ENCODE peak calls at places on chromosomes 11 and 22, in six cellular contexts. R, X, I, O, S and A are unnamed samples.

GRCh38 chr11:20671856-20672546 is 2.6 kb downstream of the NELL1 start:
- DNase-seq in R (no peak), X (no peak), I (no peak), O (no peak), S (no peak), A (no peak)

GRCh38 chr22:49962751-49963646 is 2.4 kb downstream of the PIM3 start:
- DNase-seq in R (peak; percentile 41), X (no peak), I (no peak), O (peak; percentile 61), S (no peak), A (no peak)

GRCh38 chr11:80846979-80847378 is 1406.1 kb upstream of the TENM4 start:
- DNase-seq in R (no peak), X (no peak), I (no peak), O (no peak), S (no peak), A (no peak)

GRCh38 chr11:65953471-65953870 is 8.1 kb upstream of the SART1 start:
- DNase-seq in R (no peak), X (no peak), I (no peak), O (no peak), S (no peak), A (no peak)

GRCh38 chr11:22432331-22433065 is 94.3 kb downstream of the SLC17A6 start:
- DNase-seq in R (peak; percentile 27), X (no peak), I (peak; percentile 40), O (peak; percentile 40), S (no peak), A (no peak)

GRCh38 chr11:13595166-13595565 is 73.3 kb upstream of the FAR1 start:
- DNase-seq in R (no peak), X (no peak), I (no peak), O (no peak), S (peak; percentile 91), A (peak; percentile 38)

GRCh38 chr11:97574976-97575665 is 1185.3 kb downstream of the JRKL start:
- DNase-seq in R (no peak), X (no peak), I (no peak), O (no peak), S (no peak), A (no peak)

GRCh38 chr11:39569784-39570183 is 1889.7 kb downstream of the LRRC4C start:
- DNase-seq in R (no peak), X (no peak), I (no peak), O (no peak), S (no peak), A (no peak)

GRCh38 chr11:120304526-120304925 is 20.6 kb upstream of the TLCD5 start:
- DNase-seq in R (no peak), X (no peak), I (no peak), O (no peak), S (peak; percentile 43), A (peak; percentile 44)

GRCh38 chr22:48925450-48925849 is 902.2 kb downstream of the BRD1 start:
- DNase-seq in R (no peak), X (no peak), I (no peak), O (no peak), S (no peak), A (no peak)

GRCh38 chr11:69005631-69006368 is 7.2 kb downstream of the MRGPRF start:
- DNase-seq in R (no peak), X (no peak), I (no peak), O (no peak), S (no peak), A (no peak)

GRCh38 chr11:57477507-57478189 is 17.3 kb downstream of the RTN4RL2 start:
- DNase-seq in R (no peak), X (no peak), I (no peak), O (no peak), S (no peak), A (no peak)

GRCh38 chr22:20015971-20016733 is 471 bp downstream of the ARVCF start:
- DNase-seq in R (no peak), X (peak; percentile 31), I (no peak), O (peak; percentile 62), S (peak; percentile 22), A (no peak)

GRCh38 chr11:116782728-116783127 is 5.1 kb downstream of the ZPR1 start:
- DNase-seq in R (no peak), X (no peak), I (no peak), O (no peak), S (peak; percentile 68), A (peak; percentile 57)

GRCh38 chr11:60950933-60951610 is 904 bp downstream of the SLC15A3 start:
- DNase-seq in R (peak; percentile 54), X (no peak), I (no peak), O (peak; percentile 60), S (peak; percentile 26), A (no peak)

GRCh38 chr11:119551726-119552510 is 128.9 kb upstream of the THY1 start:
- DNase-seq in R (no peak), X (no peak), I (no peak), O (no peak), S (peak; percentile 61), A (no peak)

GRCh38 chr22:33271390-33272161 is 213.4 kb upstream of the SYN3 start:
- DNase-seq in R (peak; percentile 72), X (no peak), I (no peak), O (no peak), S (no peak), A (no peak)

GRCh38 chr11:28176231-28176853 is 68.2 kb downstream of the METTL15 start:
- DNase-seq in R (no peak), X (no peak), I (no peak), O (no peak), S (peak; percentile 72), A (no peak)

GRCh38 chr22:47177334-47177815 is 414.9 kb downstream of the TBC1D22A start:
- DNase-seq in R (peak; percentile 12), X (no peak), I (no peak), O (no peak), S (no peak), A (no peak)

GRCh38 chr11:12235945-12236743 is 125.8 kb downstream of the MICAL2 start:
- DNase-seq in R (peak; percentile 64), X (no peak), I (no peak), O (no peak), S (peak; percentile 73), A (peak; percentile 49)

GRCh38 chr22:29799217-29799680 is 32.1 kb downstream of the UQCR10 start:
- DNase-seq in R (peak; percentile 93), X (no peak), I (no peak), O (no peak), S (peak; percentile 99), A (peak; percentile 96)

GRCh38 chr11:67507242-67507890 is 596 bp downstream of the CDK2AP2 start:
- DNase-seq in R (peak; percentile 34), X (no peak), I (no peak), O (no peak), S (peak; percentile 77), A (peak; percentile 32)

GRCh38 chr11:64633555-64634159 is 42.6 kb downstream of the SLC22A12 start:
- DNase-seq in R (no peak), X (no peak), I (no peak), O (no peak), S (no peak), A (no peak)

GRCh38 chr11:78039919-78040671 is 17.0 kb upstream of the KCTD14 start:
- DNase-seq in R (peak; percentile 62), X (no peak), I (no peak), O (peak; percentile 32), S (peak; percentile 95), A (peak; percentile 87)

GRCh38 chr11:78931891-78932290 is 357.2 kb upstream of the NARS2 start:
- DNase-seq in R (no peak), X (no peak), I (no peak), O (no peak), S (no peak), A (no peak)

GRCh38 chr11:123543796-123544195 is 110.6 kb downstream of the SCN3B start:
- DNase-seq in R (no peak), X (no peak), I (no peak), O (no peak), S (peak; percentile 81), A (peak; percentile 49)

GRCh38 chr11:120115272-120116000 is 22.5 kb downstream of the TRIM29 start:
- DNase-seq in R (no peak), X (no peak), I (no peak), O (no peak), S (no peak), A (no peak)

GRCh38 chr22:48641906-48642475 is 1185.7 kb downstream of the BRD1 start:
- DNase-seq in R (no peak), X (no peak), I (no peak), O (no peak), S (no peak), A (no peak)

GRCh38 chr22:49208768-49209252 is 618.9 kb downstream of the BRD1 start:
- DNase-seq in R (peak; percentile 9), X (peak; percentile 56), I (no peak), O (peak; percentile 85), S (no peak), A (no peak)

GRCh38 chr11:126424471-126425039 is 69.1 kb downstream of the ST3GAL4 start:
- DNase-seq in R (no peak), X (no peak), I (no peak), O (peak; percentile 38), S (no peak), A (no peak)